ENCODE peak calls at places on chromosomes 4 and X, in seven cellular contexts. Z is T-cell; S is CMK; V is iris pigment epithelial cell; U is effector memory CD4-positive, alpha-beta T cell; B is NCI-H526 treated with DMSO at 0.1 percent for 48 hours; D is HFFc6. F is an unnamed sample.

GRCh38 chr4:158535130-158535614 is 13.5 kb downstream of the RXFP1 start:
- DNase-seq in Z (no peak), S (no peak), V (peak; percentile 76), U (no peak), B (no peak), D (peak; percentile 65), F (peak; percentile 25)

GRCh38 chr4:8090312-8090711 is 68.3 kb downstream of the ABLIM2 start:
- DNase-seq in Z (no peak), S (no peak), V (peak; percentile 45), U (no peak), B (no peak), D (peak; percentile 50), F (no peak)

GRCh38 chr4:24979554-24979953 is 51.2 kb downstream of the LGI2 start:
- DNase-seq in Z (no peak), S (no peak), V (peak; percentile 7), U (no peak), B (no peak), D (no peak), F (peak; percentile 95)

GRCh38 chr4:134027931-134028330 is 173.7 kb downstream of the PABPC4L start:
- DNase-seq in Z (no peak), S (no peak), V (peak; percentile 89), U (no peak), B (no peak), D (peak; percentile 89), F (no peak)

GRCh38 chr4:152045397-152045780 is 284.6 kb upstream of the GATB start:
- DNase-seq in Z (no peak), S (no peak), V (no peak), U (no peak), B (no peak), D (no peak), F (no peak)

GRCh38 chrX:101736651-101737050 is 77.0 kb upstream of the ARMCX2 start:
- DNase-seq in Z (no peak), S (no peak), V (no peak), U (no peak), B (no peak), D (no peak), F (no peak)

GRCh38 chr4:87326460-87326859 is 3.8 kb upstream of the HSD17B13 start:
- DNase-seq in Z (no peak), S (no peak), V (no peak), U (no peak), B (peak; percentile 94), D (no peak), F (no peak)

GRCh38 chr4:3366893-3367775 is 74.3 kb downstream of the RGS12 start:
- DNase-seq in Z (no peak), S (no peak), V (no peak), U (no peak), B (no peak), D (no peak), F (no peak)

GRCh38 chr4:78845469-78845868 is 69.3 kb downstream of the BMP2K start:
- DNase-seq in Z (no peak), S (no peak), V (peak; percentile 41), U (no peak), B (no peak), D (no peak), F (peak; percentile 33)

GRCh38 chr4:38674206-38675144 is 10.5 kb downstream of the KLF3 start:
- DNase-seq in Z (no peak), S (no peak), V (no peak), U (no peak), B (peak; percentile 35), D (no peak), F (no peak)

GRCh38 chrX:63250253-63250868 is 100.8 kb downstream of the SPIN4 start:
- DNase-seq in Z (peak; percentile 12), S (peak; percentile 47), V (peak; percentile 82), U (no peak), B (no peak), D (peak; percentile 78), F (no peak)

GRCh38 chrX:101958139-101958538 is 26.3 kb upstream of the ZMAT1 start:
- DNase-seq in Z (no peak), S (no peak), V (peak; percentile 51), U (no peak), B (no peak), D (peak; percentile 44), F (no peak)

GRCh38 chrX:142040906-142041305 is 137.2 kb downstream of the MAGEC1 start:
- DNase-seq in Z (no peak), S (no peak), V (no peak), U (no peak), B (no peak), D (no peak), F (no peak)

GRCh38 chr4:945274-946102 is 13.2 kb downstream of the TMEM175 start:
- DNase-seq in Z (no peak), S (no peak), V (peak; percentile 19), U (no peak), B (no peak), D (no peak), F (no peak)

GRCh38 chr4:151324449-151325319 is 721 bp downstream of the SH3D19 start:
- DNase-seq in Z (no peak), S (no peak), V (peak; percentile 57), U (no peak), B (peak; percentile 47), D (peak; percentile 75), F (no peak)